ENCODE peak calls at places on chromosomes 7 and 10, in five cellular contexts. O is GOT3; D is activated naive CD4-positive, alpha-beta T cell; U is heart left ventricle; A is AG10803. C is an unnamed sample.

GRCh38 chr7:135726911-135727673 is 894 bp downstream of the SLC13A4 start:
- DNase-seq in U (no peak), O (no peak), D (no peak), A (no peak), C (no peak)

GRCh38 chr7:28330384-28331070 is 81.8 kb upstream of the CREB5 start:
- DNase-seq in U (no peak), O (no peak), D (no peak), A (no peak), C (no peak)

GRCh38 chr10:36446873-36447272 is 678.5 kb upstream of the ANKRD30A start:
- DNase-seq in A (no peak), U (peak; percentile 56), O (no peak), D (no peak), C (no peak)

GRCh38 chr10:89252225-89252585 is 630 bp upstream of the LIPA start:
- DNase-seq in U (no peak), O (no peak), A (no peak), D (no peak), C (no peak)

GRCh38 chr7:17408245-17408903 is 109.9 kb downstream of the AHR start:
- DNase-seq in D (no peak), A (peak; percentile 88), O (peak; percentile 6), U (no peak), C (peak; percentile 79)

GRCh38 chr7:68760556-68760955 is 837.7 kb upstream of the AUTS2 start:
- DNase-seq in O (no peak), D (no peak), A (peak; percentile 13), U (no peak), C (no peak)

GRCh38 chr7:139762886-139763285 is 14.9 kb downstream of the HIPK2 start:
- DNase-seq in D (no peak), A (peak; percentile 77), O (no peak), U (no peak), C (peak; percentile 42)

GRCh38 chr10:49610015-49610734 is at the start of gene SLC18A3:
- DNase-seq in O (no peak), A (no peak), U (no peak), D (no peak), C (no peak)

GRCh38 chr7:29592866-29593265 is 29.2 kb downstream of the PRR15 start:
- DNase-seq in U (no peak), D (no peak), O (no peak), A (no peak), C (no peak)

GRCh38 chr10:114375082-114375481 is 29.2 kb downstream of the AFAP1L2 start:
- DNase-seq in D (no peak), U (no peak), O (no peak), A (no peak), C (no peak)

GRCh38 chr7:150972094-150972493 is 6.0 kb downstream of the KCNH2 start:
- DNase-seq in U (peak; percentile 81), O (no peak), D (no peak), A (no peak), C (no peak)

GRCh38 chr7:20107582-20107981 is 109.6 kb downstream of the MACC1 start:
- DNase-seq in A (peak; percentile 86), U (no peak), D (no peak), O (no peak), C (peak; percentile 65)

GRCh38 chr7:47502240-47502877 is 79.6 kb downstream of the TNS3 start:
- DNase-seq in A (no peak), O (no peak), D (no peak), U (no peak), C (no peak)

GRCh38 chr7:140242057-140243031 is 65.6 kb upstream of the KDM7A start:
- DNase-seq in O (no peak), D (no peak), A (no peak), U (no peak), C (no peak)

GRCh38 chr10:19848226-19848950 is 32.2 kb downstream of the PLXDC2 start:
- DNase-seq in A (peak; percentile 21), U (no peak), O (no peak), D (no peak), C (no peak)

GRCh38 chr7:2519119-2519930 is at the start of gene LFNG:
- DNase-seq in A (peak; percentile 86), U (peak; percentile 91), O (peak; percentile 74), D (peak; percentile 63), C (peak; percentile 98)

GRCh38 chr10:5434017-5434753 is 21.8 kb downstream of the NET1 start:
- DNase-seq in O (no peak), A (peak; percentile 75), D (no peak), U (no peak), C (peak; percentile 56)

GRCh38 chr10:78944658-78945333 is 124.0 kb upstream of the ZMIZ1 start:
- DNase-seq in O (peak; percentile 36), U (peak; percentile 68), D (no peak), A (peak; percentile 98), C (peak; percentile 93)

GRCh38 chr7:107125475-107125874 is 43.3 kb upstream of the HBP1 start:
- DNase-seq in U (no peak), D (no peak), A (no peak), O (no peak), C (no peak)

GRCh38 chr7:132393789-132394261 is 182.4 kb downstream of the PLXNA4 start:
- DNase-seq in U (peak; percentile 44), A (peak; percentile 90), O (no peak), D (no peak), C (peak; percentile 75)

GRCh38 chr10:96509017-96509641 is 4.6 kb downstream of the TLL2 start:
- DNase-seq in D (no peak), O (no peak), A (peak; percentile 77), U (no peak), C (peak; percentile 61)

GRCh38 chr10:22253578-22253882 is 35.7 kb upstream of the EBLN1 start:
- DNase-seq in D (peak; percentile 36), U (peak; percentile 59), A (no peak), O (no peak), C (peak; percentile 28)

GRCh38 chr10:79046991-79047874 is 21.5 kb upstream of the ZMIZ1 start:
- DNase-seq in U (no peak), O (no peak), D (no peak), A (no peak), C (no peak)

GRCh38 chr7:9407816-9408215 is 974.4 kb downstream of the NXPH1 start:
- DNase-seq in U (no peak), D (no peak), A (no peak), O (no peak), C (no peak)

GRCh38 chr7:44769381-44770209 is 20.9 kb downstream of the ZMIZ2 start:
- DNase-seq in O (no peak), D (no peak), U (no peak), A (peak; percentile 77), C (peak; percentile 76)

GRCh38 chr7:30348083-30348560 is 63.7 kb downstream of the ZNRF2 start:
- DNase-seq in A (peak; percentile 94), D (no peak), O (peak; percentile 16), U (no peak), C (peak; percentile 75)

GRCh38 chr7:23474098-23474828 is 4.0 kb upstream of the IGF2BP3 start:
- DNase-seq in D (no peak), O (peak; percentile 89), A (peak; percentile 88), U (no peak), C (peak; percentile 97)